ENCODE peak calls at places on chromosomes 13 and 19, in ten cellular contexts. One of them, this sample, is unnamed.

GRCh38 chr19:41114132-41114531 is at the start of gene CYP2F1:
- DNase-seq in activated B cell treated with CpG ODN at 0.5 μM for 24 hours: no peak
- DNase-seq in progenitor cell of endocrine pancreas: no peak
- DNase-seq in endothelial cell: no peak
- DNase-seq in thoracic aorta: no peak
- DNase-seq in upper lobe of left lung: no peak
- DNase-seq in CD4-positive, alpha-beta T cell: no peak
- DNase-seq in activated CD8-positive, alpha-beta T cell treated with anti-CD3 and anti-CD28 coated beads for 36 hours: no peak
- DNase-seq in uterus: no peak
- DNase-seq in mucosa of descending colon: no peak
- DNase-seq in this sample: no peak

GRCh38 chr13:112444001-112444311 is 67.8 kb downstream of the SPACA7 start:
- DNase-seq in activated CD8-positive, alpha-beta T cell treated with anti-CD3 and anti-CD28 coated beads for 36 hours: peak
- DNase-seq in upper lobe of left lung: peak
- DNase-seq in mucosa of descending colon: peak
- DNase-seq in uterus: peak
- DNase-seq in endothelial cell: peak
- DNase-seq in CD4-positive, alpha-beta T cell: peak
- DNase-seq in thoracic aorta: no peak
- DNase-seq in activated B cell treated with CpG ODN at 0.5 μM for 24 hours: no peak
- DNase-seq in progenitor cell of endocrine pancreas: peak
- DNase-seq in this sample: no peak

GRCh38 chr19:44570984-44571684 is 41.7 kb upstream of the CEACAM20 start:
- DNase-seq in CD4-positive, alpha-beta T cell: peak
- DNase-seq in mucosa of descending colon: no peak
- DNase-seq in upper lobe of left lung: peak
- DNase-seq in activated CD8-positive, alpha-beta T cell treated with anti-CD3 and anti-CD28 coated beads for 36 hours: peak
- DNase-seq in thoracic aorta: peak
- DNase-seq in uterus: no peak
- DNase-seq in endothelial cell: peak
- DNase-seq in progenitor cell of endocrine pancreas: peak
- DNase-seq in activated B cell treated with CpG ODN at 0.5 μM for 24 hours: no peak
- DNase-seq in this sample: peak

GRCh38 chr13:38262211-38262610 is 87.4 kb upstream of the UFM1 start:
- DNase-seq in CD4-positive, alpha-beta T cell: no peak
- DNase-seq in uterus: no peak
- DNase-seq in activated B cell treated with CpG ODN at 0.5 μM for 24 hours: no peak
- DNase-seq in upper lobe of left lung: no peak
- DNase-seq in progenitor cell of endocrine pancreas: no peak
- DNase-seq in mucosa of descending colon: no peak
- DNase-seq in thoracic aorta: no peak
- DNase-seq in endothelial cell: no peak
- DNase-seq in activated CD8-positive, alpha-beta T cell treated with anti-CD3 and anti-CD28 coated beads for 36 hours: no peak
- DNase-seq in this sample: no peak

GRCh38 chr19:7849631-7850428 is 19.8 kb downstream of the EVI5L start:
- DNase-seq in CD4-positive, alpha-beta T cell: no peak
- DNase-seq in mucosa of descending colon: no peak
- DNase-seq in activated CD8-positive, alpha-beta T cell treated with anti-CD3 and anti-CD28 coated beads for 36 hours: no peak
- DNase-seq in endothelial cell: no peak
- DNase-seq in uterus: no peak
- DNase-seq in thoracic aorta: no peak
- DNase-seq in upper lobe of left lung: peak
- DNase-seq in activated B cell treated with CpG ODN at 0.5 μM for 24 hours: no peak
- DNase-seq in progenitor cell of endocrine pancreas: no peak
- DNase-seq in this sample: no peak

GRCh38 chr19:31284621-31285020 is 64.6 kb downstream of the TSHZ3 start:
- DNase-seq in upper lobe of left lung: no peak
- DNase-seq in thoracic aorta: no peak
- DNase-seq in progenitor cell of endocrine pancreas: no peak
- DNase-seq in mucosa of descending colon: no peak
- DNase-seq in CD4-positive, alpha-beta T cell: no peak
- DNase-seq in activated CD8-positive, alpha-beta T cell treated with anti-CD3 and anti-CD28 coated beads for 36 hours: no peak
- DNase-seq in endothelial cell: no peak
- DNase-seq in activated B cell treated with CpG ODN at 0.5 μM for 24 hours: no peak
- DNase-seq in uterus: no peak
- DNase-seq in this sample: no peak

GRCh38 chr19:29501816-29502580 is 23.8 kb upstream of the VSTM2B start:
- DNase-seq in endothelial cell: no peak
- DNase-seq in mucosa of descending colon: peak
- DNase-seq in activated CD8-positive, alpha-beta T cell treated with anti-CD3 and anti-CD28 coated beads for 36 hours: no peak
- DNase-seq in thoracic aorta: no peak
- DNase-seq in activated B cell treated with CpG ODN at 0.5 μM for 24 hours: no peak
- DNase-seq in uterus: no peak
- DNase-seq in upper lobe of left lung: peak
- DNase-seq in CD4-positive, alpha-beta T cell: no peak
- DNase-seq in progenitor cell of endocrine pancreas: no peak
- DNase-seq in this sample: no peak

GRCh38 chr19:51735759-51736449 is 12.1 kb upstream of the HAS1 start:
- DNase-seq in activated B cell treated with CpG ODN at 0.5 μM for 24 hours: no peak
- DNase-seq in upper lobe of left lung: peak
- DNase-seq in mucosa of descending colon: no peak
- DNase-seq in activated CD8-positive, alpha-beta T cell treated with anti-CD3 and anti-CD28 coated beads for 36 hours: no peak
- DNase-seq in endothelial cell: no peak
- DNase-seq in CD4-positive, alpha-beta T cell: no peak
- DNase-seq in uterus: no peak
- DNase-seq in thoracic aorta: peak
- DNase-seq in progenitor cell of endocrine pancreas: no peak
- DNase-seq in this sample: no peak

GRCh38 chr13:28718538-28719226 is at the start of gene SLC46A3:
- DNase-seq in endothelial cell: peak
- DNase-seq in mucosa of descending colon: peak
- DNase-seq in uterus: peak
- DNase-seq in thoracic aorta: peak
- DNase-seq in upper lobe of left lung: peak
- DNase-seq in progenitor cell of endocrine pancreas: peak
- DNase-seq in activated CD8-positive, alpha-beta T cell treated with anti-CD3 and anti-CD28 coated beads for 36 hours: peak
- DNase-seq in activated B cell treated with CpG ODN at 0.5 μM for 24 hours: peak
- DNase-seq in CD4-positive, alpha-beta T cell: peak
- DNase-seq in this sample: peak
- TF ChIP-seq CTCF in endothelial cell: no peak
- TF ChIP-seq CTCF in mucosa of descending colon: peak
- TF ChIP-seq CTCF in uterus: peak
- TF ChIP-seq CTCF in thoracic aorta: peak
- TF ChIP-seq CTCF in upper lobe of left lung: peak
- TF ChIP-seq CTCF in progenitor cell of endocrine pancreas: peak
- TF ChIP-seq CTCF in activated CD8-positive, alpha-beta T cell treated with anti-CD3 and anti-CD28 coated beads for 36 hours: no peak
- TF ChIP-seq CTCF in activated B cell treated with CpG ODN at 0.5 μM for 24 hours: no peak
- TF ChIP-seq CTCF in CD4-positive, alpha-beta T cell: no peak
- TF ChIP-seq CTCF in this sample: peak

DNA sequence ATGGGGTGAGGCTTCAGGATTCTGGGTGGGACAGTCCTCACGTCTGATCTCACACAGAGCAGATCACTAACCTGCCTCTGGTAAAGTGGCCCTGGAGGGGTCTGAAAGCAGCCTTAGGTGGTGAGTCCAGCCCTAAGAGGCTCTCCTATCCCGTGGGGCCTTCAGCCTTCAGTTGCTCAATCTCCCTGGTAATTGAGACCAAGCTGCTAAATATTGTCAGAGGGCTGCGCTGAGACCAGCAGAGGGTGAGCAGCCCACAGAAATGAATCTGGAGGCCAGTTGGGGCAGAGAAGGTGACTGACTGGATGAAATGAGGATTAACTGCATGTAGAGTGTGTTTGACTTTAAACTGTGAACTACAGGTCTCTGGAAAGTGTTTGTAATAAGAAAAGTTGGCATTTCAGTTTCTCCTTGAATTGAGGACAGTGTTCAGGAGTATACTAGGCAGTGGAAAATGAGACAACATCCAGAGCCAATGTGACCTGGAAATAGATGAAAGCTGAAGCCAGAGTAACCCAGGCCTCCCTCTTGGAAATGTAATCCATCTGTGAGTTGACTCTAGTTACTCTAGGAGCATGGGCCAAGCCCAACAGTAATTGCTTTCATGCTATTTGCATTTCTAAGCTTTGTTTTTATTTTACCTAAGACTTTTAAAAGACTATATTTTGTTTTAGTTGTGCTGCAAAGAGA is 14.3 kb upstream of the HSPH1 start:
- DNase-seq in endothelial cell: no peak
- DNase-seq in thoracic aorta: no peak
- DNase-seq in CD4-positive, alpha-beta T cell: no peak
- DNase-seq in mucosa of descending colon: no peak
- DNase-seq in uterus: peak
- DNase-seq in upper lobe of left lung: no peak
- DNase-seq in activated B cell treated with CpG ODN at 0.5 μM for 24 hours: no peak
- DNase-seq in progenitor cell of endocrine pancreas: no peak
- DNase-seq in activated CD8-positive, alpha-beta T cell treated with anti-CD3 and anti-CD28 coated beads for 36 hours: no peak
- DNase-seq in this sample: no peak
- TF ChIP-seq CTCF in endothelial cell: no peak
- TF ChIP-seq CTCF in thoracic aorta: no peak
- TF ChIP-seq CTCF in CD4-positive, alpha-beta T cell: no peak
- TF ChIP-seq CTCF in mucosa of descending colon: no peak
- TF ChIP-seq CTCF in uterus: no peak
- TF ChIP-seq CTCF in upper lobe of left lung: no peak
- TF ChIP-seq CTCF in activated B cell treated with CpG ODN at 0.5 μM for 24 hours: no peak
- TF ChIP-seq CTCF in progenitor cell of endocrine pancreas: no peak
- TF ChIP-seq CTCF in activated CD8-positive, alpha-beta T cell treated with anti-CD3 and anti-CD28 coated beads for 36 hours: no peak
- TF ChIP-seq CTCF in this sample: no peak

DNA sequence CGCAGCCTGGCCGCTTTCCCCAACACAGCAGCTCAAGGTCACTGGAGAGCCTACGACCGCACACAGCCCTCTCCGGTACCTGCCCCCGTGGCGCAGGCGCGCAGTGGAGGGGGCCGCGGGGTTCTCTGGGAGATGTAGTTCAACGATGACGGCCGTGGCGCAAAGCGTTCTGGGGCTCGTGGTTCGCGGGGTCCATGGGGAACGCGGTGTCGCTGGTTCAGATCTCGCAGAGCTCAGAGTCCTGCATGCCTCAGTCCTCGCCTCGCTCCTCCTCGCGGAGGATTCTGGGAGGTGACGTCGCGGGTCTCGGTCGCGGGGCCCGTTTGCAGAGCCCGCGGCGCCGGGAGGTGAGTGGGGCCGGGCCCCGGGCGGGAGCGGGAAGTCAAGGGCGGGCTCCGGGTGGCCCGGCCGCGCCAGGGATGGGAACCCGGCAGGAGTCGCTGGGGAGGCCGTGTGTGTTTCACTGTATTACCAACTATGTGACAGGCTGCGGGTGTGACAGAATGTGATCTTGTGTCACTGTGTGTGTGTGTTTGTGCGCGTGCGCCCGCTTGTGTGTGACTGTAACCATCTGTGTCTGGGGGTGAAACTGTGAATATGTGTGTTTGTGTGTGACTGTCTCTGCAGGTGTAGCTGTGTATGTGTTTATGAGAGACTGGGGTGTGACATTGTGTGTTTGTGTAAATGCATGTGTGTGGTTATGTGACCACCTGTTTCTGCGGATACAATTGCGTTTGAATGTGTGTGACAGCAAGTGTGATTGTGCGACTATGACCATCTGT is at the start of gene ZNF527:
- DNase-seq in activated B cell treated with CpG ODN at 0.5 μM for 24 hours: peak
- DNase-seq in progenitor cell of endocrine pancreas: peak
- DNase-seq in thoracic aorta: peak
- DNase-seq in upper lobe of left lung: peak
- DNase-seq in uterus: peak
- DNase-seq in mucosa of descending colon: peak
- DNase-seq in endothelial cell: peak
- DNase-seq in activated CD8-positive, alpha-beta T cell treated with anti-CD3 and anti-CD28 coated beads for 36 hours: peak
- DNase-seq in CD4-positive, alpha-beta T cell: peak
- DNase-seq in this sample: peak
- TF ChIP-seq CTCF in activated B cell treated with CpG ODN at 0.5 μM for 24 hours: no peak
- TF ChIP-seq CTCF in progenitor cell of endocrine pancreas: no peak
- TF ChIP-seq CTCF in thoracic aorta: no peak
- TF ChIP-seq CTCF in upper lobe of left lung: peak
- TF ChIP-seq CTCF in uterus: no peak
- TF ChIP-seq CTCF in mucosa of descending colon: peak
- TF ChIP-seq CTCF in endothelial cell: no peak
- TF ChIP-seq CTCF in activated CD8-positive, alpha-beta T cell treated with anti-CD3 and anti-CD28 coated beads for 36 hours: no peak
- TF ChIP-seq CTCF in CD4-positive, alpha-beta T cell: no peak
- TF ChIP-seq CTCF in this sample: no peak

GRCh38 chr19:4592445-4592844 is 33.0 kb upstream of the SEMA6B start:
- DNase-seq in activated CD8-positive, alpha-beta T cell treated with anti-CD3 and anti-CD28 coated beads for 36 hours: no peak
- DNase-seq in upper lobe of left lung: no peak
- DNase-seq in progenitor cell of endocrine pancreas: no peak
- DNase-seq in thoracic aorta: no peak
- DNase-seq in uterus: no peak
- DNase-seq in endothelial cell: no peak
- DNase-seq in activated B cell treated with CpG ODN at 0.5 μM for 24 hours: no peak
- DNase-seq in mucosa of descending colon: no peak
- DNase-seq in CD4-positive, alpha-beta T cell: no peak
- DNase-seq in this sample: no peak

GRCh38 chr19:4587527-4587926 is 28.0 kb upstream of the SEMA6B start:
- DNase-seq in activated B cell treated with CpG ODN at 0.5 μM for 24 hours: no peak
- DNase-seq in upper lobe of left lung: no peak
- DNase-seq in CD4-positive, alpha-beta T cell: no peak
- DNase-seq in endothelial cell: no peak
- DNase-seq in uterus: no peak
- DNase-seq in progenitor cell of endocrine pancreas: no peak
- DNase-seq in thoracic aorta: no peak
- DNase-seq in mucosa of descending colon: no peak
- DNase-seq in activated CD8-positive, alpha-beta T cell treated with anti-CD3 and anti-CD28 coated beads for 36 hours: no peak
- DNase-seq in this sample: no peak

GRCh38 chr19:4591296-4591695 is 31.8 kb upstream of the SEMA6B start:
- DNase-seq in uterus: no peak
- DNase-seq in thoracic aorta: no peak
- DNase-seq in CD4-positive, alpha-beta T cell: no peak
- DNase-seq in activated CD8-positive, alpha-beta T cell treated with anti-CD3 and anti-CD28 coated beads for 36 hours: no peak
- DNase-seq in progenitor cell of endocrine pancreas: no peak
- DNase-seq in activated B cell treated with CpG ODN at 0.5 μM for 24 hours: no peak
- DNase-seq in mucosa of descending colon: no peak
- DNase-seq in endothelial cell: no peak
- DNase-seq in upper lobe of left lung: no peak
- DNase-seq in this sample: no peak

GRCh38 chr19:4590559-4590958 is 31.1 kb upstream of the SEMA6B start:
- DNase-seq in endothelial cell: no peak
- DNase-seq in activated CD8-positive, alpha-beta T cell treated with anti-CD3 and anti-CD28 coated beads for 36 hours: no peak
- DNase-seq in progenitor cell of endocrine pancreas: no peak
- DNase-seq in upper lobe of left lung: no peak
- DNase-seq in thoracic aorta: no peak
- DNase-seq in CD4-positive, alpha-beta T cell: no peak
- DNase-seq in activated B cell treated with CpG ODN at 0.5 μM for 24 hours: no peak
- DNase-seq in uterus: no peak
- DNase-seq in mucosa of descending colon: no peak
- DNase-seq in this sample: no peak

DNA sequence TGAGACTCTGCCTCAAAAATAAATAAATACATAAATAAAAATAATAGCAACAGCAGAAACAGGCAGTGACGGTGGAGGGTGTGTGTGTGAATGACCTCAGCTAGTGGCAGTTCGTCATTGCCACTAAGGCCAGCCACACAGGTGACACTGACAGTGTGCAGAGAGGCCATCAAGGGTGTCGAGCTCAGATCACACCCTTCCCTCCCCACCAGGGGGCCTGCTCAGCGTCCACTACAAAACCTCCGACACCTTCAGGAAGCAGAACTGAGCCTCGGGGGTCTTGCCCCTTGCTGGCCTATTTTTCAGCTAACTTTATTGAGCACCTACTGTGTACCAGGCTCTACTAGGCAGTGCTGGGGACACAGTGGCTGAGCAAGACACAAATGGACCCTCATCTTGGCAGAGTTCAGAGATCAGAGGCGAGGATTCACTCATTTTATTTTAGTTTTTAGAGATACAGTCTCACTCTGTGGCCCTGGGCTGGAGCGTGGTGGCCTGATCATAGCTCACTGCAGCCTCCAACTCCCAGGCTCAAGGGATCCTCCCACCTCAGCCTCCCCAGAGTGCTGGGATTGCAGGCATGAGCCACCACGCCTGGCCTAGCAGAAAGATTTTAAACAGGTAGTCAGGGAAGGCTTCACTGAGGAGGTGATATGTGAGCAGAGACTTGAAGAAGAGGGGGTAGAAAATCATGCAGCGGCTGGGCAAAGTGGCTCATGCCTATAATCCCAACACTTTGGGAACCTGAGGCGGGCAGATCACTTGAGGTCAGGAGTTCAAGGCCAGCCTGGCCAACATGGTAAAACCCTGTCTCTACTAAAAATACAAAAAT is 30.3 kb upstream of the SEMA6B start:
- DNase-seq in mucosa of descending colon: no peak
- DNase-seq in endothelial cell: peak
- DNase-seq in CD4-positive, alpha-beta T cell: no peak
- DNase-seq in thoracic aorta: no peak
- DNase-seq in progenitor cell of endocrine pancreas: no peak
- DNase-seq in activated B cell treated with CpG ODN at 0.5 μM for 24 hours: no peak
- DNase-seq in activated CD8-positive, alpha-beta T cell treated with anti-CD3 and anti-CD28 coated beads for 36 hours: peak
- DNase-seq in uterus: no peak
- DNase-seq in upper lobe of left lung: no peak
- DNase-seq in this sample: no peak
- TF ChIP-seq CTCF in mucosa of descending colon: no peak
- TF ChIP-seq CTCF in endothelial cell: peak
- TF ChIP-seq CTCF in CD4-positive, alpha-beta T cell: no peak
- TF ChIP-seq CTCF in thoracic aorta: peak
- TF ChIP-seq CTCF in progenitor cell of endocrine pancreas: peak
- TF ChIP-seq CTCF in activated B cell treated with CpG ODN at 0.5 μM for 24 hours: no peak
- TF ChIP-seq CTCF in activated CD8-positive, alpha-beta T cell treated with anti-CD3 and anti-CD28 coated beads for 36 hours: peak
- TF ChIP-seq CTCF in uterus: no peak
- TF ChIP-seq CTCF in upper lobe of left lung: peak
- TF ChIP-seq CTCF in this sample: peak